ENCODE peak calls at places on chromosomes 4 and X, in six cellular contexts. One of them, this sample, is unnamed.

GRCh38 chrX:123859409-123859827 is 435 bp upstream of the XIAP start:
- DNase-seq in A549: no peak
- DNase-seq in substantia nigra: peak
- DNase-seq in neural progenitor cell: no peak
- DNase-seq in heart left ventricle: peak
- DNase-seq in spleen: no peak
- DNase-seq in this sample: no peak

GRCh38 chr4:105979506-105979905 is 84.2 kb downstream of the NPNT start:
- DNase-seq in A549: no peak
- DNase-seq in substantia nigra: no peak
- DNase-seq in neural progenitor cell: no peak
- DNase-seq in heart left ventricle: no peak
- DNase-seq in spleen: no peak
- DNase-seq in this sample: no peak

GRCh38 chrX:150508461-150509367 is 59.7 kb upstream of the MTM1 start:
- DNase-seq in A549: no peak
- DNase-seq in substantia nigra: peak
- DNase-seq in neural progenitor cell: peak
- DNase-seq in heart left ventricle: peak
- DNase-seq in spleen: no peak
- DNase-seq in this sample: peak

GRCh38 chr4:75385139-75385538 is 129.1 kb downstream of the RCHY1 start:
- DNase-seq in A549: no peak
- DNase-seq in substantia nigra: no peak
- DNase-seq in neural progenitor cell: no peak
- DNase-seq in heart left ventricle: no peak
- DNase-seq in spleen: no peak
- DNase-seq in this sample: no peak

GRCh38 chrX:64184396-64184795 is 21.1 kb downstream of the AMER1 start:
- DNase-seq in A549: no peak
- DNase-seq in substantia nigra: no peak
- DNase-seq in neural progenitor cell: no peak
- DNase-seq in heart left ventricle: no peak
- DNase-seq in spleen: peak
- DNase-seq in this sample: no peak

GRCh38 chr4:7365472-7366179 is 69.1 kb downstream of the PSAPL1 start:
- DNase-seq in A549: no peak
- DNase-seq in substantia nigra: peak
- DNase-seq in neural progenitor cell: no peak
- DNase-seq in heart left ventricle: peak
- DNase-seq in spleen: peak
- DNase-seq in this sample: no peak

GRCh38 chr4:142719854-142720541 is 126.1 kb downstream of the INPP4B start:
- DNase-seq in A549: peak
- DNase-seq in substantia nigra: no peak
- DNase-seq in neural progenitor cell: peak
- DNase-seq in heart left ventricle: no peak
- DNase-seq in spleen: no peak
- DNase-seq in this sample: no peak

GRCh38 chr4:87270144-87270543 is 49.7 kb upstream of the KLHL8 start:
- DNase-seq in A549: peak
- DNase-seq in substantia nigra: no peak
- DNase-seq in neural progenitor cell: peak
- DNase-seq in heart left ventricle: no peak
- DNase-seq in spleen: no peak
- DNase-seq in this sample: no peak

GRCh38 chrX:154046262-154046771 is 26.6 kb upstream of the IRAK1 start:
- DNase-seq in A549: peak
- DNase-seq in substantia nigra: no peak
- DNase-seq in neural progenitor cell: peak
- DNase-seq in heart left ventricle: peak
- DNase-seq in spleen: no peak
- DNase-seq in this sample: no peak

GRCh38 chr4:3322059-3322550 is 29.3 kb downstream of the RGS12 start:
- DNase-seq in A549: no peak
- DNase-seq in substantia nigra: no peak
- DNase-seq in neural progenitor cell: peak
- DNase-seq in heart left ventricle: peak
- DNase-seq in spleen: peak
- DNase-seq in this sample: no peak

GRCh38 chr4:188107931-188108843 is 1.2 kb downstream of the TRIML2 start:
- DNase-seq in A549: peak
- DNase-seq in substantia nigra: no peak
- DNase-seq in neural progenitor cell: peak
- DNase-seq in heart left ventricle: no peak
- DNase-seq in spleen: no peak
- DNase-seq in this sample: no peak

GRCh38 chr4:152427971-152428370 is 107.9 kb downstream of the FBXW7 start:
- DNase-seq in A549: no peak
- DNase-seq in substantia nigra: no peak
- DNase-seq in neural progenitor cell: no peak
- DNase-seq in heart left ventricle: no peak
- DNase-seq in spleen: no peak
- DNase-seq in this sample: no peak

GRCh38 chrX:20139966-20140365 is 1.7 kb downstream of the EIF1AX start:
- DNase-seq in A549: no peak
- DNase-seq in substantia nigra: no peak
- DNase-seq in neural progenitor cell: no peak
- DNase-seq in heart left ventricle: no peak
- DNase-seq in spleen: no peak
- DNase-seq in this sample: no peak

GRCh38 chr4:144787365-144788263 is 141.7 kb downstream of the HHIP start:
- DNase-seq in A549: peak
- DNase-seq in substantia nigra: no peak
- DNase-seq in neural progenitor cell: peak
- DNase-seq in heart left ventricle: no peak
- DNase-seq in spleen: no peak
- DNase-seq in this sample: no peak

GRCh38 chr4:99763635-99764101 is 53.0 kb upstream of the DAPP1 start:
- DNase-seq in A549: peak
- DNase-seq in substantia nigra: no peak
- DNase-seq in neural progenitor cell: no peak
- DNase-seq in heart left ventricle: no peak
- DNase-seq in spleen: no peak
- DNase-seq in this sample: peak

GRCh38 chrX:105331244-105331643 is 110.8 kb upstream of the TEX13A start:
- DNase-seq in A549: no peak
- DNase-seq in substantia nigra: no peak
- DNase-seq in neural progenitor cell: no peak
- DNase-seq in heart left ventricle: no peak
- DNase-seq in spleen: no peak
- DNase-seq in this sample: no peak

GRCh38 chrX:105190252-105190853 is 30.1 kb downstream of the TEX13A start:
- DNase-seq in A549: no peak
- DNase-seq in substantia nigra: no peak
- DNase-seq in neural progenitor cell: peak
- DNase-seq in heart left ventricle: no peak
- DNase-seq in spleen: no peak
- DNase-seq in this sample: no peak

GRCh38 chrX:2694868-2695267 is 3.8 kb downstream of the CD99 start:
- DNase-seq in A549: no peak
- DNase-seq in substantia nigra: no peak
- DNase-seq in neural progenitor cell: no peak
- DNase-seq in heart left ventricle: no peak
- DNase-seq in spleen: no peak
- DNase-seq in this sample: no peak

GRCh38 chr4:182547435-182547834 is 304.2 kb downstream of the TENM3 start:
- DNase-seq in A549: no peak
- DNase-seq in substantia nigra: no peak
- DNase-seq in neural progenitor cell: no peak
- DNase-seq in heart left ventricle: no peak
- DNase-seq in spleen: no peak
- DNase-seq in this sample: no peak

GRCh38 chrX:45428816-45429215 is 228.1 kb upstream of the DIPK2B start:
- DNase-seq in A549: no peak
- DNase-seq in substantia nigra: no peak
- DNase-seq in neural progenitor cell: no peak
- DNase-seq in heart left ventricle: no peak
- DNase-seq in spleen: no peak
- DNase-seq in this sample: no peak

GRCh38 chrX:37347420-37347819 is 1.7 kb upstream of the PRRG1 start:
- DNase-seq in A549: no peak
- DNase-seq in substantia nigra: no peak
- DNase-seq in neural progenitor cell: peak
- DNase-seq in heart left ventricle: no peak
- DNase-seq in spleen: no peak
- DNase-seq in this sample: no peak

DNA sequence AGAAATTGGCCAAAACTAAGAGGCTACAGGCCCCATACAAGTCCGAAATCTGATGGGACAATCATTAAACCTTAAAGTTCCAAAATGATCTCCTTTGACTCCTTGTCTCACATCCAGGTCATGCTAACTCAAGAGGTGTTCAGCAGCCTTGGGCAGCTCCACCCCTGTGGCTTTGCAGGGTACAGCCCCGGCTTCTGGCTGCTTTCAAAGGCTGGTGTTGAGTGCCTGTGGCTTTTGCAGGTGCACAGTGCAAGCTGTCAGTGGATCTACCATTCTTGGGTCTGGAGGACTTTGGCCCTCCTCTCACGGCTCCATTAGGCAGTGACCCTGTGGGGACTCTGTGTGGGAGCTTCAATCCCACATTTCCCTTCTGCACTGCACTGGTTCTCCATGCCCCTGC is 329.1 kb upstream of the MAD2L1 start:
- DNase-seq in A549: no peak
- DNase-seq in substantia nigra: no peak
- DNase-seq in neural progenitor cell: no peak
- DNase-seq in heart left ventricle: no peak
- DNase-seq in spleen: peak
- DNase-seq in this sample: no peak
- H3K27ac ChIP-seq in A549: no peak
- H3K27ac ChIP-seq in substantia nigra: no peak
- H3K27ac ChIP-seq in neural progenitor cell: no peak
- H3K27ac ChIP-seq in heart left ventricle: no peak
- H3K27ac ChIP-seq in spleen: no peak
- H3K27ac ChIP-seq in this sample: no peak

DNA sequence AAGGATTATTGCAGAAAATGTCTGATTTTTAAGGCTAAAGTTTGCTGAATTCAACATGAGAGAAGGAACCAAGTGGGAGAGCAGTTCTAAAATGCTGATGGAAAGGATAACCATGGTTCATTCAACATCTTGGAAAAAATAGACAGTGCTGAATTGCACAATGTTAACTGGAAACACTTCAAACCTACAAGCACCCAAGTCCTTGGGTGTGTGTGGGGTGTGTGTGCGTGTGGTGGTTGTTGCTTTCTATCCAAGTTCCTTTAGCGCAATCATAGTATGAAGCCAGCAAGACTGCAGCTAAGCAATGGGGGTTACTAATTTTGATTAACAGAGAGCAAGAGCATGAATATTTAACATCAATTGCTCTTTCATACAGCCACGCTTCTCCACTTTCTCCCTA is 29.3 kb upstream of the SCOC start:
- DNase-seq in A549: no peak
- DNase-seq in substantia nigra: no peak
- DNase-seq in neural progenitor cell: no peak
- DNase-seq in heart left ventricle: no peak
- DNase-seq in spleen: no peak
- DNase-seq in this sample: no peak
- H3K27ac ChIP-seq in A549: no peak
- H3K27ac ChIP-seq in substantia nigra: no peak
- H3K27ac ChIP-seq in neural progenitor cell: no peak
- H3K27ac ChIP-seq in heart left ventricle: no peak
- H3K27ac ChIP-seq in spleen: no peak
- H3K27ac ChIP-seq in this sample: no peak

DNA sequence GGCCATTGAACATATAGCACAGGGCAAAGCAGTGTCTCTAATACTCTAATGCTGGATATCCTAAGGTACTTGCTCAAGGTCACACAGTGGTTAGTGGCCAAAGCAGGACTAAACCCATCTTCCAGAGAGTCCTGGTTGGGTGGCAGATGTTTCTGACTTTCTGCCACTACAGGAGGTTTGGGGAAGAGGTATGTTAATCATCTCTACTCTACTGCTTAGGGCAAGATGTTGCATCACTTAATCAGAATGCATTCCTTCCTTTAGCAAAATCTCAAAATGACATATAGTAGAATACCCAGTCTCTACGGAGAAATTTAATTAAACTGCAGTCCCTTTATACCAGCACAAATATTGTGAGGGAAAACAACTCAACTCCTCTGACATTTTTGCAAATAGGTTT is 190.7 kb upstream of the FAM241A start:
- DNase-seq in A549: no peak
- DNase-seq in substantia nigra: no peak
- DNase-seq in neural progenitor cell: no peak
- DNase-seq in heart left ventricle: no peak
- DNase-seq in spleen: no peak
- DNase-seq in this sample: no peak
- H3K27ac ChIP-seq in A549: no peak
- H3K27ac ChIP-seq in substantia nigra: no peak
- H3K27ac ChIP-seq in neural progenitor cell: no peak
- H3K27ac ChIP-seq in heart left ventricle: no peak
- H3K27ac ChIP-seq in spleen: no peak
- H3K27ac ChIP-seq in this sample: no peak

DNA sequence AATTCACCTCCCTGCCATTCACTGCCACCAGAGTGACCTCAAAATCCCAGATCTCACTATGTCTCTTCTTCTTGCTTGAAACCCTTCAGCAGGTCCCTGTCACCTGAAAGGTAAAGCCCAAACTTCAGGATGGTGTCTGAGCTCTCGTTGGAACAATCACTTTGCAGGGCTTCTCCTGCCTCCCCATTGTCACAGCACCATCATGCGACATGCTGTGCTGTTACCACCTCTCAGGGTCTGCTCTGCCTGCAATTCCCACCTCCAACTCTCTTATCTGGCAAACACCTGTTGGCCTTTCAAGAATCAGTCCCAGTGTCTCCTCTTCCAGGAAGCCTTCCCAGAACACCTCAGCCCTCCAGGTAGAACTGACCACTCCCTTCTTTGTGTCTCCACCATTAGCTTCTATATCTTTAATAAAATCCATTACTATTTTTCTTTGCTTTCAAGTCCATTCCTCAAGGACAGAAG is 46.2 kb downstream of the SEL1L3 start:
- DNase-seq in A549: no peak
- DNase-seq in substantia nigra: no peak
- DNase-seq in neural progenitor cell: no peak
- DNase-seq in heart left ventricle: no peak
- DNase-seq in spleen: no peak
- DNase-seq in this sample: no peak
- H3K27ac ChIP-seq in A549: peak
- H3K27ac ChIP-seq in substantia nigra: no peak
- H3K27ac ChIP-seq in neural progenitor cell: no peak
- H3K27ac ChIP-seq in heart left ventricle: no peak
- H3K27ac ChIP-seq in spleen: no peak
- H3K27ac ChIP-seq in this sample: no peak

This sample was measured in thoracic aorta.